ENCODE peak calls at places on chromosomes 4 and X, in six cellular contexts. A is lower lobe of right lung, T is heart left ventricle, J is suprapubic skin, O is pancreas, L is AG10803. V is an unnamed sample.

GRCh38 chrX:34578237-34578636 is 78.8 kb downstream of the TMEM47 start:
- DNase-seq in O (no peak), T (no peak), J (no peak), L (peak), A (no peak), V (peak)

GRCh38 chrX:103464774-103465117 is 54.5 kb downstream of the RAB40A start:
- DNase-seq in A (peak), O (peak), J (peak), T (no peak), L (peak), V (peak)

GRCh38 chr4:101349346-101350064 is 2.2 kb upstream of the PPP3CA start:
- DNase-seq in J (peak), T (peak), A (peak), L (peak), O (peak), V (peak)

GRCh38 chr4:141023051-141023450 is 110.2 kb downstream of the RNF150 start:
- DNase-seq in A (no peak), J (no peak), L (no peak), T (no peak), O (no peak), V (no peak)

GRCh38 chr4:44160776-44161377 is 287.7 kb downstream of the KCTD8 start:
- DNase-seq in A (no peak), L (no peak), T (no peak), O (no peak), J (no peak), V (no peak)

GRCh38 chrX:6852869-6853268 is 294.6 kb upstream of the STS start:
- DNase-seq in T (no peak), A (no peak), O (no peak), L (no peak), J (no peak), V (no peak)

GRCh38 chrX:112678831-112679230 is 907 bp downstream of the LHFPL1 start:
- DNase-seq in J (no peak), A (no peak), L (no peak), O (no peak), T (no peak), V (no peak)

GRCh38 chr4:72505314-72505744 is 63.7 kb downstream of the ADAMTS3 start:
- DNase-seq in L (peak), O (no peak), A (no peak), J (peak), T (no peak), V (peak)

GRCh38 chr4:183364025-183364424 is 41.8 kb upstream of the CLDN24 start:
- DNase-seq in J (peak), O (no peak), A (no peak), L (no peak), T (no peak), V (no peak)

GRCh38 chr4:154491731-154492249 is at the start of gene DCHS2:
- DNase-seq in J (peak), T (no peak), L (no peak), A (no peak), O (peak), V (no peak)

GRCh38 chr4:149555146-149555545 is 260.5 kb downstream of the IQCM start:
- DNase-seq in J (no peak), A (no peak), O (no peak), L (peak), T (no peak), V (peak)

GRCh38 chr4:40196724-40197281 is at the start of gene RHOH:
- DNase-seq in T (no peak), O (no peak), J (no peak), L (no peak), A (no peak), V (no peak)

GRCh38 chr4:40195182-40196177 is 1.4 kb upstream of the RHOH start:
- DNase-seq in A (no peak), L (no peak), T (no peak), O (no peak), J (no peak), V (no peak)

GRCh38 chr4:40197879-40198689 is 1.3 kb downstream of the RHOH start:
- DNase-seq in J (no peak), A (no peak), L (no peak), T (no peak), O (no peak), V (no peak)

GRCh38 chr4:40194602-40195161 is 2.1 kb upstream of the RHOH start:
- DNase-seq in O (no peak), J (no peak), T (no peak), A (no peak), L (no peak), V (no peak)

GRCh38 chr4:40196260-40196659 is 571 bp upstream of the RHOH start:
- DNase-seq in O (no peak), T (no peak), A (no peak), L (no peak), J (no peak), V (no peak)
- H3K4me3 ChIP-seq in O (no peak), T (no peak), A (peak), L (no peak), J (no peak), V (no peak)

GRCh38 chr4:2755821-2756690 is at the start of gene TNIP2:
- DNase-seq in A (peak), J (peak), O (peak), T (peak), L (peak), V (peak)
- TF ChIP-seq CTCF in A (peak), J (peak), O (peak), T (no peak), L (peak), V (peak)

GRCh38 chr4:54063224-54063623 is 1.2 kb downstream of the CHIC2 start:
- DNase-seq in A (no peak), L (peak), J (no peak), T (no peak), O (no peak), V (peak)

GRCh38 chr4:54063737-54064316 is 578 bp downstream of the CHIC2 start:
- DNase-seq in A (peak), O (no peak), L (peak), J (peak), T (peak), V (no peak)

GRCh38 chr4:54061873-54062272 is 2.5 kb downstream of the CHIC2 start:
- DNase-seq in L (no peak), A (no peak), J (no peak), T (no peak), O (no peak), V (no peak)

GRCh38 chr4:54062392-54062791 is 2.0 kb downstream of the CHIC2 start:
- DNase-seq in J (no peak), A (no peak), T (no peak), L (no peak), O (no peak), V (no peak)

DNA sequence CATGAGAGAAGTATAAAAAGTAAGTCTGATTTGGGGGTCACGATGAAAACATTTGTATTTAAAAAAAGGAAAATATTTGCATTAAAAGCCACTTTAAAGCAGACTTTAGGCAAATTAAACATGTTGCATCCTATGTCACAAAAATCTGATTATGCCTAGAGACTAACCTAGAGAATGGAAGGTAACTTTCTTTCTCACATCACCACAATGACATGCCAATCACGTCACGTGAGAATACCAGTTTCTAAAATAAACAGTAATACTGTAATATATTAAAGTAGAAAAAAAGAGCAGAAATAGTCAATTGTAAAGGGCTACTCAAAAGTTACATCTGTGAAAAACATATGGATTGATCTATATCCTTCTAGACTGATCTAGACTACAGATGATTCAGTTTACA is 3.3 kb downstream of the CHIC2 start:
- DNase-seq in L (no peak), A (no peak), O (no peak), J (no peak), T (no peak), V (no peak)
- H3K4me3 ChIP-seq in L (no peak), A (peak), O (no peak), J (peak), T (no peak), V (peak)

GRCh38 chrX:124836786-124837185 is 482.9 kb upstream of the TEX13C start:
- DNase-seq in L (no peak), A (no peak), J (no peak), T (no peak), O (no peak), V (no peak)
- TF ChIP-seq CTCF in L (no peak), A (no peak), J (no peak), T (no peak), O (no peak), V (no peak)

GRCh38 chr4:158304694-158305093 is 94.4 kb downstream of the TMEM144 start:
- DNase-seq in A (no peak), O (no peak), T (no peak), J (no peak), L (no peak), V (no peak)
- H3K4me3 ChIP-seq in A (no peak), O (no peak), T (no peak), J (no peak), L (no peak), V (no peak)

V was measured in fibroblast of pulmonary artery.